ENCODE peak calls at places on chromosomes 11 and 22, in four cellular contexts. W is prostate gland, M is right lobe of liver, T is heart left ventricle. E is an unnamed sample.

GRCh38 chr22:31272522-31273446 is 19.5 kb downstream of the PIK3IP1 start:
- DNase-seq in T (peak), M (no peak), W (peak), E (no peak)

GRCh38 chr11:44797886-44798683 is 71.3 kb downstream of the TSPAN18 start:
- DNase-seq in T (no peak), M (no peak), W (no peak), E (no peak)

GRCh38 chr11:111633248-111633647 is 31.0 kb downstream of the SIK2 start:
- DNase-seq in W (peak), M (no peak), T (no peak), E (no peak)

GRCh38 chr11:88552377-88553029 is 215.0 kb upstream of the CTSC start:
- DNase-seq in W (no peak), M (peak), T (peak), E (no peak)

GRCh38 chr22:42991010-42991651 is 23.8 kb downstream of the PACSIN2 start:
- DNase-seq in M (no peak), W (no peak), T (no peak), E (no peak)

GRCh38 chr11:86931965-86932332 is 23.2 kb downstream of the FZD4 start:
- DNase-seq in M (no peak), T (no peak), W (no peak), E (no peak)

GRCh38 chr22:29306175-29306829 is at the start of gene GAS2L1:
- DNase-seq in W (peak), M (peak), T (peak), E (peak)

GRCh38 chr11:29300441-29300840 is 716.4 kb downstream of the KCNA4 start:
- DNase-seq in W (no peak), T (no peak), M (no peak), E (no peak)

GRCh38 chr11:66414120-66414934 is 6.5 kb upstream of the NPAS4 start:
- DNase-seq in W (no peak), M (no peak), T (no peak), E (no peak)

GRCh38 chr11:120248551-120249278 is 8.8 kb downstream of the POU2F3 start:
- DNase-seq in M (no peak), T (no peak), W (no peak), E (no peak)

GRCh38 chr11:31303644-31304043 is 65.9 kb downstream of the DCDC1 start:
- DNase-seq in W (no peak), T (no peak), M (no peak), E (no peak)

GRCh38 chr11:74307409-74307808 is 4.0 kb downstream of the P4HA3 start:
- DNase-seq in W (no peak), M (no peak), T (no peak), E (no peak)

GRCh38 chr11:25953015-25953414 is 378.9 kb upstream of the ANO3 start:
- DNase-seq in T (no peak), W (no peak), M (no peak), E (no peak)

GRCh38 chr11:17476317-17477083 is at the start of gene ABCC8:
- DNase-seq in M (no peak), T (no peak), W (no peak), E (no peak)

GRCh38 chr22:39097098-39098020 is at the start of gene APOBEC3H:
- DNase-seq in T (no peak), M (no peak), W (peak), E (no peak)

GRCh38 chr11:115896084-115896483 is 391.9 kb upstream of the CADM1 start:
- DNase-seq in M (no peak), T (no peak), W (no peak), E (no peak)

GRCh38 chr11:77103319-77103718 is 679 bp downstream of the OMP start:
- DNase-seq in T (no peak), M (no peak), W (no peak), E (no peak)

GRCh38 chr11:121039971-121040613 is 16.2 kb downstream of the TBCEL start:
- DNase-seq in W (no peak), T (no peak), M (no peak), E (no peak)

GRCh38 chr22:27689664-27690063 is 111.9 kb downstream of the MN1 start:
- DNase-seq in T (no peak), M (no peak), W (no peak), E (no peak)

GRCh38 chr11:3044004-3044403 is 13.2 kb downstream of the CARS1 start:
- DNase-seq in T (no peak), W (no peak), M (peak), E (no peak)

GRCh38 chr11:4683020-4683419 is 14.6 kb downstream of the OR51E2 start:
- DNase-seq in M (no peak), T (no peak), W (no peak), E (no peak)

GRCh38 chr22:29065468-29066190 is 4.0 kb upstream of the C22orf31 start:
- DNase-seq in W (no peak), M (no peak), T (no peak), E (no peak)

GRCh38 chr11:21511835-21512440 is 680.9 kb upstream of the ANO5 start:
- DNase-seq in M (peak), T (no peak), W (peak), E (peak)

GRCh38 chr11:110779108-110779507 is 66.9 kb upstream of the ARHGAP20 start:
- DNase-seq in W (no peak), T (no peak), M (no peak), E (no peak)

GRCh38 chr11:78190374-78190773 is 1.7 kb downstream of the USP35 start:
- DNase-seq in T (no peak), M (no peak), W (no peak), E (no peak)

GRCh38 chr11:78190871-78191538 is 2.3 kb downstream of the USP35 start:
- DNase-seq in W (no peak), M (no peak), T (no peak), E (no peak)

GRCh38 chr11:78188809-78189724 is at the start of gene USP35:
- DNase-seq in M (no peak), T (no peak), W (no peak), E (peak)

GRCh38 chr11:78188012-78188808 is at the start of gene KCTD21:
- DNase-seq in W (peak), T (peak), M (peak), E (peak)

GRCh38 chr11:78189851-78190250 is 1.1 kb downstream of the USP35 start:
- DNase-seq in W (no peak), M (no peak), T (no peak), E (peak)
- TF ChIP-seq CTCF in W (no peak), M (no peak), T (no peak), E (no peak)

DNA sequence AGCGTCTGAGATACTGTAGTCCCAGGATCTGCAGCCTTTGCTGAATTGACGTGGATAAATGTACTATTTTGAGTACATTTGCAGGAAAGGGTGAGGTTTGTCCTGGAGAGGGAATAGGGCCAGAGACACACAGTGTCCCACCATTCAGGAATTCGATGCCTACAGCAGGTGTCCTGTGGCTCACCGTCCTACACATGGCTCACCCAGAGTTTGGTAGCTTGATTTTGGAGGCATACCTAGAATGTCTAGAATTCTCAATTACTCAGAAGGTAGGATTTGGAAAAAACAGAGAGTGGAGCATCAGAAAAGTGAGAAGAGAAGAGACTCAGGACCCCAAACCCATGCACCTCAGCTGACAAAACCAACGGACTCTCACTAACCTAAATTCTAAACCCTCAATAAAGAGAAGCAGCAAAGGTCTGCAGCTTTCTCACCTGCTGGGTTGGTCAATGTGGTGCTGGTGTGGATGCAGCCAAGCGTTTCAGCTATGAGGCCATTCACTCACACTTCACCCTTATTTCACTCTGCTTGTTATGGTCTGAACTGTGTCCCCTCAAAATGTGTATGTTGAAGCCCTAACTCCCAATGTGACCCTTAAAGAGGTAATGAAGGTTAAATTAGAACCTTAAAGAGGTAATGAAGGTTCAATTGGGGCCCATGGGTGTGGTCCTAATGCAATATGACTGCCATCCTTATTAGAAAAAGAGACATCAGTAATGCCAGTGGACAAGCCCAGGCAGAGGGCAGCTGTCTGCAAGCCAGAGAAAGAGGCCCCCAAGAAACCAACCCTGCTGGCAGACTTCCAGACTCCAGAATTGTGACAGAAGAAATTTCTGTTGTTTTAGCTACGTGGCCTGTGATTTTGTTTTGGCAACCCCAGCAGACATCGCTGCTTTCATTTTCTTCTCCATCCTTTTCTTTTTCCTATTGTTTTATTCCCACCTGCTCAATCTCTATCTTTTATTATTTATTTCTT is 187.8 kb downstream of the SNX19 start:
- DNase-seq in W (no peak), T (no peak), M (no peak), E (peak)
- H3K27ac ChIP-seq in W (no peak), T (no peak), M (no peak), E (peak)

GRCh38 chr11:64181506-64182411 is 4.2 kb upstream of the STIP1 start:
- DNase-seq in W (peak), T (peak), M (peak), E (peak)
- TF ChIP-seq POLR2A in W (peak), T (peak), M (peak), E (peak)

GRCh38 chr11:62752994-62753735 is 795 bp downstream of the ZBTB3 start:
- DNase-seq in T (no peak), M (no peak), W (no peak), E (no peak)

GRCh38 chr11:62752177-62752785 is 1.7 kb downstream of the ZBTB3 start:
- DNase-seq in T (no peak), W (no peak), M (no peak), E (no peak)

GRCh38 chr11:62747475-62748160 is 6.3 kb downstream of the ZBTB3 start:
- DNase-seq in M (no peak), W (no peak), T (no peak), E (no peak)
- TF ChIP-seq CTCF in M (no peak), W (no peak), T (no peak), E (no peak)

DNA sequence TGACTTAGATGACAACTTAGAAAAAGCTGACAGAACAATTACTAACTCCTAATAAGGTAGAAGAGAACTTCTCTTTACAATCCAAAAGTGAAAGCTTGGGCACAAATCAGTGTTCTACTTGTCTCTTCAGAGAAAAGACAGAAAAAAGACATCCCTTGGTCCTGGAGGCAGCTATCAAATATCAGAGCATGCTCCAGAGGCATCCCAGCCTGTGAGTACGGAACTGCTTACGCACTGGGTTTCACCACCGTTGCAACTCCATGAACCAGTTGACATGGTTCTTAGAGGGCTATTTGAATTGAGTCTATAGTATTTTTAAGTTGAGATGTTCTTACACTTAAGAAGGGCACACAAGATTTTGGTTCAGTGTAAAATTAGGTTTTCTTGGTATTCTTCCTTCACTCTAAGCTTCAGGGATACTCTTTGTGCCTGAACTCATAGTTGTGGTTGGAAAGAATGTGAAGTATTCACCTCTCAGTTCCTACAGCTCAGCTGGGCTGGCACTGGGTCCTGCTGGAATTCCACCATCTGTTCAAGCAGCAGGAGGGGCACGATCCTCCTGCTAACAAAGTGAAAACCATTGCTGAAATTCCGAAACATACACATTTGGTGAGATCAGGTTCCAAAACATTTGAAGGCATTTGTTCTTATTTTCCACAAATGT is 6.3 kb downstream of the AKIP1 start:
- DNase-seq in M (no peak), W (peak), T (peak), E (peak)
- H3K27ac ChIP-seq in M (no peak), W (peak), T (no peak), E (peak)

DNA sequence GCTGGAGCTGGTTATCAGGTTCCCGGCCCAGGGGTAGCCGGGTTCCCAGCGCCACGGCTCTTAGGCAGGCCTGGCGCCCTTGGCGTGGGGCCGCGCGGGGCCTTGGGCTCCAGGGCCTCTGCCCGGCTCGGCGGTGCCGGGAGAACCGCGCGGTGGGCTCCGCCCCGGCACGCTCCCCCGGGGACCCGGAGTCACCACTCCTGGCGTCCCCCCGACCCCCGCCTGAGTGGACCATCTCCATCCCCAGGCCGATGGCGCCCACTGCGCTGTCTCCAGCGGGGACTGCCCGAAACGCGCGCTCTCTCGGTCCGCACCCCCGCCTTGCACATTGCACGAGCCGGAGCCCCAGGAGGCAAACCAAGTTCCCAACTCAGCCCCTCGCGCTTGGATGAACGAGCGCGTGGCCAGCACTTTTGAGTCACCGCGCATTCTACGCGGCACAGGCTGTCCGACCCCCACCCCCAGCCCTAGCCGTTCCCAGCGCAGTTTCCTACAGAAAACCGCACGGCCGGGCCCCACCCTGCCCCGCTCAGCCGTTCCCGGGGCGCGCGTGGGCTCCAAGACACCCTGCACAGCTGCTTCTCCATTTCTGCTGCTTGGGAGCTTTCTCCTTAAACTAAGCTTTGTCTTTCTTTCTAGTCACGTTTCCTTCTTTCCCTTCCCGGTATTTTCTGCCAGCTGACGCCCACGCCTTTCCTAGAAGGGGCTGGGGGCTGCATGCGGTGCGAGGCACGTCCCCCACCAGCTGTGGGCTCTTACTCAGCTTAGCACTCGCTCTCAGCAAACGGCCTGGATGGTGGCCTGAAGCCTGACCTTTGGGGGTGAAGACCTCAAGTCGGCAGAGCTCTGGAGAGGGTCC is 650 bp upstream of the CHID1 start:
- DNase-seq in M (no peak), W (no peak), T (peak), E (no peak)
- TF ChIP-seq POLR2A in M (peak), W (peak), T (no peak), E (no peak)

GRCh38 chr11:95791385-95792033 is 1.2 kb downstream of the CEP57 start:
- DNase-seq in W (no peak), M (no peak), T (no peak), E (no peak)

GRCh38 chr11:95790123-95790932 is at the start of gene CEP57:
- DNase-seq in T (peak), M (peak), W (peak), E (peak)

GRCh38 chr11:95790933-95791247 is 592 bp downstream of the CEP57 start:
- DNase-seq in M (peak), T (peak), W (peak), E (peak)

GRCh38 chr11:95789506-95790122 is at the start of gene FAM76B:
- DNase-seq in W (peak), T (peak), M (peak), E (peak)

DNA sequence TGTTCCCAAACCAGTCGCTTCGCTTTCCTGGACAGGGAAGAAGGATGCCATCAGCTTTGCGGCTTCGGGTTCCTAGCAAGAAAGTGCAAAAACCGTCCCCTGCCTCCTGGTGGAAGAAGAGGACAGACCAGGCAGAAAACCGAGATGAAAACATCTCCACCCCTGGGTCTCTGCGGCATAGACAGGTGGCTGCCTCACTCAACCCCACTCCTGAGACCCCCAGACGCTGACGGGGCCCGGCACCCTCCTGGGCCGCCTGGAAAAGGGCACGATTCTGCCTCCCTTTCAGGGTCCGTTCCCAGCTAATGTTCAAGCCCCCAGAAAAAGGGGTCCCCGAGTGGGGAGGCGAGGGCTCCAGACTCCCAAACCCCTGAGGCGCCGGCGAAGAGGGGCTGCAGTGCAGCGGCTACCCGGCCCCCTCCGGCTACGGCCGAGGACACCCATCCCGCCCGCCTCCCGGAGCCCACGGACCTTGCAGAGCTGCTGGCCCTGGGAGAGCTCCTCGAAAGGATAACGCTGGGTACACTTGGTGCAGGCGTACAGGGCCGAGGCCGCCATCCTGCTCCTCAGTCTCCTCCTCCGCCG is 569 bp downstream of the FAM76B start:
- DNase-seq in T (no peak), W (peak), M (no peak), E (no peak)
- TF ChIP-seq CTCF in T (no peak), W (no peak), M (no peak), E (no peak)

GRCh38 chr22:23893446-23893956 is 682 bp upstream of the MIF start:
- DNase-seq in M (no peak), W (no peak), T (no peak), E (no peak)

GRCh38 chr22:23895599-23896144 is 1.5 kb downstream of the MIF start:
- DNase-seq in T (no peak), W (no peak), M (no peak), E (no peak)

GRCh38 chr22:23896166-23896522 is 2.0 kb downstream of the MIF start:
- DNase-seq in T (no peak), W (no peak), M (no peak), E (no peak)

GRCh38 chr22:23893957-23894709 is at the start of gene MIF:
- DNase-seq in M (peak), T (peak), W (peak), E (peak)

DNA sequence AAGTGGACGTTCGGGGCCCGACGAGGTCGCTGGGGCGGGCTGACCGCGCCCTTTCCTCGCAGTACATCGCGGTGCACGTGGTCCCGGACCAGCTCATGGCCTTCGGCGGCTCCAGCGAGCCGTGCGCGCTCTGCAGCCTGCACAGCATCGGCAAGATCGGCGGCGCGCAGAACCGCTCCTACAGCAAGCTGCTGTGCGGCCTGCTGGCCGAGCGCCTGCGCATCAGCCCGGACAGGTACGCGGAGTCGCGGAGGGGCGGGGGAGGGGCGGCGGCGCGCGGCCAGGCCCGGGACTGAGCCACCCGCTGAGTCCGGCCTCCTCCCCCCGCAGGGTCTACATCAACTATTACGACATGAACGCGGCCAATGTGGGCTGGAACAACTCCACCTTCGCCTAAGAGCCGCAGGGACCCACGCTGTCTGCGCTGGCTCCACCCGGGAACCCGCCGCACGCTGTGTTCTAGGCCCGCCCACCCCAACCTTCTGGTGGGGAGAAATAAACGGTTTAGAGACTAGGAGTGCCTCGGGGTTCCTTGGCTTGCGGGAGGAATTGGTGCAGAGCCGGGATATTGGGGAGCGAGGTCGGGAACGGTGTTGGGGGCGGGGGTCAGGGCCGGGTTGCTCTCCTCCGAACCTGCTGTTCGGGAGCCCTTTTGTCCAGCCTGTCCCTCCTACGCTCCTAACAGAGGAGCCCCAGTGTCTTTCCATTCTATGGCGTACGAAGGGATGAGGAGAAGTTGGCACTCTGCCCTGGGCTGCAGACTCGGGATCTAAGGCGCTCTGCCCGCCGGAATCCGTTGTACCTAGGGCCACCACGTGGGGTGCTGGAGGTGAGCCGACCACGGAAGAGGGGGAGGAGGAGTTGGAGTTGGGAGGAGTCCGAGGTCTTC is 771 bp downstream of the MIF start:
- DNase-seq in T (peak), W (peak), M (peak), E (peak)
- H3K27ac ChIP-seq in T (peak), W (peak), M (peak), E (peak)